ENCODE peak calls at places on chromosomes 4 and X, in four cellular contexts. E is H1, V is GM12878, X is HepG2. A is an unnamed sample.

GRCh38 chr4:148926861-148927260 is 484.6 kb upstream of the NR3C2 start:
- DNase-seq in E (no peak), V (no peak), X (no peak), A (no peak)

GRCh38 chr4:72970756-72971155 is 98.8 kb downstream of the COX18 start:
- DNase-seq in E (no peak), V (no peak), X (no peak), A (no peak)

GRCh38 chr4:125168531-125168930 is 146.2 kb upstream of the FAT4 start:
- DNase-seq in V (no peak), E (no peak), X (no peak), A (no peak)

GRCh38 chr4:81648576-81649272 is 177.0 kb upstream of the RASGEF1B start:
- DNase-seq in E (no peak), X (no peak), V (peak), A (no peak)

GRCh38 chr4:86895692-86896488 is 3.7 kb upstream of the C4orf36 start:
- DNase-seq in E (no peak), V (no peak), X (peak), A (no peak)

GRCh38 chrX:119495734-119496520 is 27.7 kb downstream of the SLC25A5 start:
- DNase-seq in X (peak), V (no peak), E (no peak), A (no peak)

GRCh38 chrX:75986980-75987379 is 185.9 kb upstream of the PBDC1 start:
- DNase-seq in V (no peak), E (no peak), X (no peak), A (no peak)

GRCh38 chrX:132015875-132016274 is 7.2 kb upstream of the STK26 start:
- DNase-seq in X (no peak), E (no peak), V (no peak), A (no peak)

GRCh38 chr4:152828122-152828521 is 48.4 kb downstream of the ARFIP1 start:
- DNase-seq in X (no peak), E (no peak), V (no peak), A (no peak)

GRCh38 chrX:122890729-122891128 is 293.3 kb upstream of the GRIA3 start:
- DNase-seq in X (no peak), E (no peak), V (no peak), A (no peak)

GRCh38 chrX:47361538-47362511 is 8.6 kb upstream of the ZNF157 start:
- DNase-seq in V (peak), X (peak), E (peak), A (peak)

GRCh38 chr4:151990201-151990600 is 229.4 kb upstream of the GATB start:
- DNase-seq in X (no peak), V (no peak), E (no peak), A (no peak)

GRCh38 chr4:128286474-128287158 is 997 bp downstream of the PGRMC2 start:
- DNase-seq in V (no peak), E (no peak), X (peak), A (no peak)

GRCh38 chr4:77358315-77358928 is 201.4 kb downstream of the CCNG2 start:
- DNase-seq in X (peak), E (no peak), V (no peak), A (no peak)

GRCh38 chr4:141599853-141600252 is 36.5 kb upstream of the IL15 start:
- DNase-seq in E (no peak), X (no peak), V (no peak), A (no peak)

GRCh38 chrX:17812763-17813162 is 48.3 kb downstream of the RAI2 start:
- DNase-seq in X (no peak), E (no peak), V (no peak), A (peak)

GRCh38 chrX:14362731-14363130 is 166.6 kb upstream of the GLRA2 start:
- DNase-seq in V (no peak), X (no peak), E (no peak), A (no peak)

GRCh38 chr4:150176559-150176958 is 98.3 kb downstream of the DCLK2 start:
- DNase-seq in V (no peak), E (no peak), X (no peak), A (no peak)

GRCh38 chr4:43587746-43588145 is 695.2 kb downstream of the GRXCR1 start:
- DNase-seq in V (no peak), E (no peak), X (no peak), A (no peak)

DNA sequence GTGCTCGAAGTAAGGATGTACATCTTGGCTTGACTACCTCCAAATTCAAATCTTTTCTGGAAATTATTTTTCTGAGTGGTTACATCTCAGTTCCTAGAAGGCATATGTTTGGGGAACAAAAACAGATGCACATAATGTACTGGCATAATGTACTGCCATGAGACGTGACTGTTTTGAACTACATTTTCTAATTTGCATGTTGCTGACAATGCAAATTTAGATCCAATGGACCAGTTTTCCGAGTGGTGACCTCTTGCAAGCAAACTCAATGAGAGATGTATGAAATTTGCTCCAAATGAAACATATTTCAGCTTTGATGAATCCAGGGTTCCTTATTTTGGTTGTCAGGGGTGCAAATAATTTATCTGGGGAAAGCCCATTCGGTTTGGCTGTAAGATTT is 694.3 kb downstream of the GRXCR1 start:
- DNase-seq in V (no peak), X (no peak), E (no peak), A (no peak)
- TF ChIP-seq SUZ12 in V (no peak), X (no peak), E (no peak), A (no peak)

GRCh38 chrX:115949900-115950822 is 220.4 kb upstream of the AGTR2 start:
- DNase-seq in X (peak), V (no peak), E (no peak), A (no peak)
- TF ChIP-seq ZNF274 in X (no peak), V (no peak), E (no peak), A (no peak)

GRCh38 chrX:84339507-84340364 is 151.7 kb upstream of the RPS6KA6 start:
- DNase-seq in X (peak), V (no peak), E (no peak), A (no peak)

GRCh38 chrX:84340981-84341380 is 153.0 kb upstream of the RPS6KA6 start:
- DNase-seq in X (no peak), E (no peak), V (no peak), A (no peak)

GRCh38 chrX:84336646-84337045 is 148.6 kb upstream of the RPS6KA6 start:
- DNase-seq in V (no peak), E (no peak), X (no peak), A (no peak)
- TF ChIP-seq SUZ12 in V (no peak), E (no peak), X (no peak), A (no peak)

GRCh38 chrX:106177106-106177981 is 9.2 kb downstream of the PWWP3B start:
- DNase-seq in E (peak), X (no peak), V (no peak), A (peak)
- TF ChIP-seq ZNF274 in E (no peak), X (no peak), V (no peak), A (no peak)

DNA sequence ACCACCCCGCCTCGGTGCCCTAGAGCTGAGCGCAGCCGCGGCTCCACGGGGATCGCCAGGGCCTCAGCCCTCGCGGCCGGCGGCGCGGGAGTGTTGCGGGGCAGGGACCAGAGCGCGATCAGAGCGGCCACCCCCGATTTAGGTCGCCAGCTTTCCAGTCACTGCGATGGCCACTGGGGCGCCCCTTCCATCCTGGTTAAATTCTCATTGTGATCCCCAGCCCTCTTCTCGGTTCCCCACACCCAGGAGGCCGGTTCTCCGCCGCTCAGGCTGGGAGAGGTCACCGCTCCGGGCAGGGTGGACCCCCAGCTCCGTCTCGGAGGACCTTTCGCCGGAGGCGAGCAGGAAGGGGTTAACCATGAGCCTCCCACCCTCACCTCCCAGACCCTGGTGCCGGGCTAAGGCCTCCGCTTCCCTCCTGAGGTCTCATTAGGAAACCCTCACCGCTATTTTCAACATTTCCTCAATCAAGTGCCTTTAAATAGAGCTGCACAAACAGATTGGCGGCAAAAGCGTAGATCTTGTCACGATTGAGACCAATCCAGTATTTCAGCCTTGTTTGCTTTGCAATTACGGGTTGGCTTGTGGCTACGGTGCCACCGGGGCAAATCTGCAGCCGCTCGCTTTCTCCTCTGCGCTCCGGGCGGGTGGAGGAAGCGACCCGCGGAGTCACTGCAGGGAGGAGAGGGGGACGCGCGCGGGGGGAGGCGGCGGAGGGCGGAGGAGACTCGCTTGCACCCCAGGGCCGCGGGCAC is 8.3 kb upstream of the HAND2 start:
- DNase-seq in X (no peak), V (no peak), E (peak), A (no peak)
- TF ChIP-seq SUZ12 in X (no peak), V (no peak), E (peak), A (no peak)